ENCODE peak calls at places on chromosomes 13 and 19, in nine cellular contexts. A, T, N, Y, B, S, I, J and W are unnamed samples.

GRCh38 chr19:3457531-3458228 is 22.6 kb downstream of the SMIM24 start:
- DNase-seq in I (no peak), N (no peak), S (no peak), Y (no peak), J (no peak), T (no peak), B (no peak), A (no peak), W (no peak)

GRCh38 chr19:40962460-40962961 is 28.6 kb upstream of the CYP2B6 start:
- DNase-seq in S (no peak), I (no peak), Y (no peak), T (no peak), N (no peak), A (no peak), J (no peak), B (no peak), W (no peak)

GRCh38 chr19:49421039-49421877 is 2.0 kb downstream of the PTH2 start:
- DNase-seq in T (no peak), S (peak; percentile 58), J (peak; percentile 91), A (peak; percentile 60), I (no peak), N (no peak), Y (no peak), B (no peak), W (no peak)

GRCh38 chr13:113126265-113127150 is 3.9 kb downstream of the F10 start:
- DNase-seq in A (no peak), Y (peak; percentile 21), B (no peak), J (no peak), I (no peak), N (no peak), T (no peak), S (no peak), W (no peak)

GRCh38 chr13:64154514-64154913 is 2738.9 kb upstream of the PCDH20 start:
- DNase-seq in I (no peak), J (no peak), Y (no peak), S (peak; percentile 11), T (no peak), B (no peak), N (no peak), A (peak; percentile 14), W (no peak)

GRCh38 chr19:32876919-32877285 is 7.3 kb upstream of the SLC7A9 start:
- DNase-seq in B (no peak), S (peak; percentile 7), I (no peak), T (no peak), Y (no peak), A (no peak), N (no peak), J (no peak), W (no peak)

GRCh38 chr13:102400619-102401125 is 1.2 kb downstream of the FGF14 start:
- DNase-seq in Y (no peak), S (peak; percentile 48), A (peak; percentile 11), T (no peak), J (no peak), B (no peak), I (peak; percentile 16), N (peak; percentile 13), W (no peak)

GRCh38 chr19:54345938-54346386 is 7.0 kb upstream of the LILRA4 start:
- DNase-seq in B (no peak), J (no peak), T (no peak), A (no peak), N (peak; percentile 16), S (no peak), Y (no peak), I (no peak), W (no peak)

GRCh38 chr13:95067303-95067702 is 233.9 kb downstream of the ABCC4 start:
- DNase-seq in T (no peak), N (no peak), A (no peak), Y (no peak), S (peak; percentile 39), J (no peak), B (no peak), I (no peak), W (no peak)

GRCh38 chr19:1461862-1462261 is 11.9 kb downstream of the APC2 start:
- DNase-seq in I (no peak), B (no peak), J (no peak), A (no peak), T (no peak), Y (no peak), N (no peak), S (no peak), W (no peak)

GRCh38 chr19:48969276-48970138 is 4.4 kb downstream of the FTL start:
- DNase-seq in A (no peak), S (peak; percentile 34), T (no peak), J (no peak), I (no peak), Y (no peak), B (no peak), N (no peak), W (no peak)

GRCh38 chr13:93309886-93310520 is 83.4 kb downstream of the GPC6 start:
- DNase-seq in J (no peak), B (no peak), A (no peak), S (peak; percentile 89), Y (no peak), N (no peak), T (no peak), I (no peak), W (no peak)

GRCh38 chr13:89783221-89783755 is 1564.2 kb upstream of the MIR17HG start:
- DNase-seq in I (no peak), B (no peak), A (no peak), T (no peak), J (no peak), S (no peak), N (no peak), Y (no peak), W (no peak)

GRCh38 chr19:33471111-33471996 is 50.2 kb downstream of the PEPD start:
- DNase-seq in A (no peak), T (no peak), I (no peak), B (no peak), Y (no peak), S (no peak), N (no peak), J (no peak), W (no peak)

GRCh38 chr19:38221919-38222828 is 1.8 kb downstream of the DPF1 start:
- DNase-seq in B (no peak), Y (no peak), A (no peak), I (no peak), T (no peak), N (no peak), J (no peak), S (peak; percentile 43), W (no peak)

GRCh38 chr13:80388506-80388905 is 47.6 kb upstream of the SPRY2 start:
- DNase-seq in B (no peak), Y (no peak), N (no peak), A (no peak), J (no peak), I (no peak), T (no peak), S (no peak), W (no peak)

GRCh38 chr13:73038064-73038463 is 20.7 kb upstream of the KLF5 start:
- DNase-seq in A (no peak), Y (no peak), T (no peak), I (no peak), B (no peak), J (no peak), S (no peak), N (no peak), W (no peak)

GRCh38 chr13:95604534-95604915 is 40.0 kb downstream of the DZIP1 start:
- DNase-seq in T (no peak), Y (no peak), A (no peak), B (no peak), N (no peak), S (peak; percentile 33), I (no peak), J (no peak), W (no peak)

GRCh38 chr13:47809411-47809810 is 191.7 kb downstream of the SUCLA2 start:
- DNase-seq in B (no peak), S (no peak), A (no peak), N (no peak), Y (no peak), T (no peak), I (no peak), J (no peak), W (no peak)

GRCh38 chr13:39688278-39688677 is 32.8 kb downstream of the COG6 start:
- DNase-seq in B (no peak), A (no peak), S (no peak), I (no peak), J (no peak), N (no peak), Y (no peak), T (no peak), W (no peak)

GRCh38 chr13:110409581-110409992 is 102.5 kb downstream of the COL4A2 start:
- DNase-seq in Y (no peak), N (no peak), T (no peak), S (peak; percentile 40), I (no peak), B (no peak), J (no peak), A (no peak), W (no peak)

GRCh38 chr19:14056069-14056666 is 5.7 kb downstream of the PALM3 start:
- DNase-seq in B (no peak), N (no peak), T (no peak), Y (no peak), J (no peak), S (no peak), I (no peak), A (no peak), W (no peak)

GRCh38 chr13:44685641-44686040 is 109.5 kb upstream of the TSC22D1 start:
- DNase-seq in J (no peak), B (no peak), N (no peak), T (no peak), A (no peak), S (peak; percentile 40), Y (no peak), I (no peak), W (no peak)

GRCh38 chr13:29581666-29582065 is 13.8 kb downstream of the SLC7A1 start:
- DNase-seq in J (no peak), N (no peak), A (no peak), B (no peak), T (no peak), S (no peak), Y (no peak), I (no peak), W (no peak)

GRCh38 chr19:5296021-5296420 is 44.6 kb downstream of the PTPRS start:
- DNase-seq in N (no peak), T (no peak), B (no peak), Y (no peak), I (no peak), J (no peak), A (no peak), S (no peak), W (no peak)

GRCh38 chr13:32135655-32136054 is 104.1 kb downstream of the FRY start:
- DNase-seq in I (no peak), S (peak; percentile 8), Y (no peak), A (no peak), B (no peak), T (no peak), J (no peak), N (no peak), W (no peak)

GRCh38 chr13:42064259-42064658 is 15.8 kb downstream of the DGKH start:
- DNase-seq in J (no peak), T (no peak), Y (no peak), N (no peak), A (no peak), S (peak; percentile 60), I (no peak), B (no peak), W (no peak)

GRCh38 chr19:41927810-41928192 is 448 bp downstream of the ERFL start:
- DNase-seq in N (no peak), Y (no peak), B (no peak), S (no peak), I (no peak), J (no peak), A (no peak), T (no peak), W (no peak)

GRCh38 chr19:13974073-13974472 is 21.8 kb downstream of the DCAF15 start:
- DNase-seq in B (no peak), Y (no peak), S (peak; percentile 95), A (no peak), T (no peak), J (peak; percentile 39), I (no peak), N (no peak), W (peak; percentile 49)

GRCh38 chr13:24276310-24276709 is 33.1 kb upstream of the C1QTNF9 start:
- DNase-seq in A (no peak), J (no peak), B (no peak), T (no peak), I (no peak), Y (no peak), N (no peak), S (no peak), W (no peak)

GRCh38 chr13:96020941-96021340 is 32.3 kb downstream of the UGGT2 start:
- DNase-seq in B (no peak), N (no peak), T (no peak), Y (no peak), A (no peak), S (no peak), I (no peak), J (no peak), W (no peak)